ENCODE peak calls at places on chromosomes 13 and 19, in four cellular contexts. I is GM23248; U is stimulated activated CD4-positive, alpha-beta T cell treated with anti-CD3 and anti-CD28 coated beads, Interleukin-1b, Interleukin-23, amount 100 ng/mL, for 24 hours; L is activated T-cell treated with anti-CD3 and anti-CD28 coated beads, Interleukin-2, amount 50 U/mL, for 72 hours. P is an unnamed sample.
A peak's percentile ranks its signal among the peaks of the same experiment; 100 is the strongest.

GRCh38 chr19:45809643-45810159 is 5.4 kb downstream of the RSPH6A start:
- DNase-seq in I (peak; percentile 58), U (no peak), L (no peak), P (no peak)

GRCh38 chr13:98471895-98472294 is 105.0 kb downstream of the STK24 start:
- DNase-seq in I (no peak), L (no peak), U (no peak), P (no peak)

GRCh38 chr19:16369664-16370576 is 45.3 kb downstream of the KLF2 start:
- DNase-seq in I (no peak), U (no peak), L (no peak), P (peak; percentile 45)

GRCh38 chr19:18167975-18168645 is 5.5 kb upstream of the IFI30 start:
- DNase-seq in I (peak; percentile 62), L (peak; percentile 73), U (no peak), P (peak; percentile 74)

GRCh38 chr13:85367887-85368286 is 431.3 kb downstream of the SLITRK6 start:
- DNase-seq in I (no peak), U (no peak), L (no peak), P (no peak)

GRCh38 chr13:59734393-59734792 is 429.3 kb downstream of the DIAPH3 start:
- DNase-seq in U (no peak), L (peak; percentile 9), I (no peak), P (no peak)

GRCh38 chr13:51632643-51633357 is 48.5 kb downstream of the WDFY2 start:
- DNase-seq in I (peak; percentile 36), L (no peak), U (no peak), P (no peak)

GRCh38 chr13:89136678-89137077 is 1465.5 kb downstream of the SLITRK5 start:
- DNase-seq in U (no peak), I (no peak), L (no peak), P (no peak)

GRCh38 chr13:26896986-26897668 is 136.5 kb upstream of the GPR12 start:
- DNase-seq in I (no peak), U (no peak), L (no peak), P (no peak)

GRCh38 chr13:48715977-48716376 is 62.2 kb downstream of the CYSLTR2 start:
- DNase-seq in I (no peak), L (no peak), U (no peak), P (no peak)

GRCh38 chr19:34480971-34481821 is at the start of gene WTIP:
- DNase-seq in U (no peak), L (no peak), I (peak; percentile 91), P (no peak)

GRCh38 chr19:38442736-38443135 is 9.2 kb downstream of the RYR1 start:
- DNase-seq in L (no peak), U (no peak), I (no peak), P (no peak)

GRCh38 chr19:17946965-17947784 is 14.4 kb downstream of the CCDC124 start:
- DNase-seq in U (no peak), L (peak; percentile 33), I (no peak), P (no peak)

GRCh38 chr13:40024578-40024952 is 369.1 kb downstream of the COG6 start:
- DNase-seq in I (no peak), U (no peak), L (no peak), P (no peak)

GRCh38 chr13:20843177-20843576 is 59.4 kb downstream of the XPO4 start:
- DNase-seq in I (no peak), L (no peak), U (no peak), P (no peak)

GRCh38 chr13:97307544-97307881 is 85.4 kb downstream of the MBNL2 start:
- DNase-seq in I (peak; percentile 84), L (no peak), U (no peak), P (no peak)

GRCh38 chr19:42053037-42053935 is 16.7 kb downstream of the GRIK5 start:
- DNase-seq in I (no peak), L (no peak), U (no peak), P (no peak)

GRCh38 chr13:20967340-20967739 is 64.8 kb upstream of the XPO4 start:
- DNase-seq in L (no peak), I (no peak), U (no peak), P (no peak)

GRCh38 chr19:883661-884211 is 9.3 kb downstream of the MED16 start:
- DNase-seq in U (no peak), I (no peak), L (no peak), P (no peak)

GRCh38 chr13:100130092-100130491 is 41.2 kb downstream of the PCCA start:
- DNase-seq in L (no peak), U (no peak), I (peak; percentile 60), P (no peak)

GRCh38 chr13:73387318-73387717 is 328.5 kb downstream of the KLF5 start:
- DNase-seq in U (no peak), I (no peak), L (no peak), P (no peak)